ENCODE peak calls at places on chromosome 3, in six cellular contexts. P, D, A, N, J and Z are unnamed samples. For H3K4me1, the result is how much of the 10 kb centered on the place peaks cover.

GRCh38 chr3:37014620-37015019 is 21.3 kb downstream of the MLH1 start:
- DNase-seq in J (no peak), P (no peak), D (no peak), N (no peak), A (no peak), Z (no peak)

GRCh38 chr3:76565496-76566210 is 474.2 kb upstream of the ROBO2 start:
- DNase-seq in N (no peak), P (no peak), D (no peak), A (no peak), J (no peak), Z (no peak)

GRCh38 chr3:58391156-58391865 is 42.3 kb downstream of the PDHB start:
- DNase-seq in P (no peak), N (no peak), A (no peak), D (no peak), J (no peak), Z (no peak)

GRCh38 chr3:59265566-59265965 is 215.7 kb upstream of the CFAP20DC start:
- DNase-seq in P (no peak), A (no peak), D (no peak), J (no peak), N (no peak), Z (no peak)

GRCh38 chr3:197374951-197375560 is 76.6 kb upstream of the DLG1 start:
- DNase-seq in A (peak), N (no peak), P (peak), J (no peak), D (no peak), Z (no peak)

GRCh38 chr3:47394140-47394855 is 13.5 kb downstream of the PTPN23 start:
- DNase-seq in D (no peak), N (no peak), P (no peak), A (no peak), J (no peak), Z (no peak)

GRCh38 chr3:19866751-19867347 is 67.2 kb downstream of the EFHB start:
- DNase-seq in N (no peak), A (peak), P (no peak), D (no peak), J (peak), Z (peak)

GRCh38 chr3:122284486-122284885 is 40.6 kb upstream of the CSTA start:
- DNase-seq in A (no peak), P (no peak), J (no peak), D (no peak), N (no peak), Z (no peak)

GRCh38 chr3:60809857-60810256 is 441.4 kb downstream of the FHIT start:
- DNase-seq in A (no peak), N (no peak), J (no peak), P (no peak), D (no peak), Z (no peak)

GRCh38 chr3:134302674-134303073 is 52.0 kb upstream of the RYK start:
- DNase-seq in A (no peak), N (no peak), D (no peak), J (no peak), P (no peak), Z (no peak)

GRCh38 chr3:175336406-175337133 is 477.4 kb downstream of the NAALADL2 start:
- DNase-seq in J (no peak), D (no peak), P (no peak), A (no peak), N (no peak), Z (no peak)

GRCh38 chr3:66037330-66037985 is 1.3 kb downstream of the MAGI1 start:
- DNase-seq in P (peak), D (peak), N (peak), J (peak), A (peak), Z (no peak)

GRCh38 chr3:186648851-186649250 is 8.7 kb downstream of the FETUB start:
- DNase-seq in A (no peak), D (no peak), N (no peak), J (no peak), P (no peak), Z (no peak)

GRCh38 chr3:186653079-186653710 is 12.6 kb upstream of the HRG start:
- DNase-seq in J (no peak), D (no peak), N (no peak), P (no peak), A (no peak), Z (no peak)

GRCh38 chr3:186646841-186647240 is 6.6 kb downstream of the FETUB start:
- DNase-seq in D (no peak), N (no peak), J (no peak), A (no peak), P (no peak), Z (no peak)

GRCh38 chr3:186653984-186654383 is 11.8 kb upstream of the HRG start:
- DNase-seq in A (no peak), D (no peak), J (no peak), P (no peak), N (no peak), Z (no peak)

GRCh38 chr3:186651678-186652215 is 11.5 kb downstream of the FETUB start:
- DNase-seq in A (no peak), P (no peak), J (no peak), N (no peak), D (no peak), Z (no peak)
- H3K4me1 ChIP-seq in A (under half), P (under half), J (under half), N (under half), D (under half), Z (under half)

GRCh38 chr3:1535361-1535760 is 442.5 kb downstream of the CNTN6 start:
- DNase-seq in J (no peak), D (no peak), N (no peak), P (no peak), A (no peak), Z (no peak)
- H3K4me3 ChIP-seq in J (no peak), D (no peak), N (no peak), P (no peak), A (no peak), Z (no peak)

DNA sequence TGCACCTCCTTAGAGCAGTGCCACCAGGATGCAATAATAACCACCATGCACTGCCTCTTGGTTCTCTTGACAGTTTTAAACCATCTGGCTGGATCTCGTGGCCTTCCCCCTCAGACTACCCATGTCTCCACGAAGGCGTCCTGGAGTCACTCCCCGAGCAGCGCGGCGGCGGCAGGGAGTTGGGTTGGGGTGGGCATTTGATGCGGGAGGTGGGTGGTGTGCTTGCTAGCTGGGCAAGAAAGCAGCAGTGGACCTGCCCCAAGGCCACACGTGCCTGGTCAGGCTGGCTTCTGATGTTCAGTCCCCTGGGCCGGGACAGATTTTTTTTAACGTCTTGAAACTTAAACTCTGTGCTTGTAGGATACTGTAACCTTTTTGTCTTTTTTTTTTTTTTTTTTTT is 3.9 kb upstream of the TTLL3 start:
- DNase-seq in D (no peak), P (no peak), J (no peak), N (no peak), A (no peak), Z (no peak)
- TF ChIP-seq POLR2A in D (no peak), P (no peak), J (no peak), N (no peak), A (no peak), Z (no peak)

DNA sequence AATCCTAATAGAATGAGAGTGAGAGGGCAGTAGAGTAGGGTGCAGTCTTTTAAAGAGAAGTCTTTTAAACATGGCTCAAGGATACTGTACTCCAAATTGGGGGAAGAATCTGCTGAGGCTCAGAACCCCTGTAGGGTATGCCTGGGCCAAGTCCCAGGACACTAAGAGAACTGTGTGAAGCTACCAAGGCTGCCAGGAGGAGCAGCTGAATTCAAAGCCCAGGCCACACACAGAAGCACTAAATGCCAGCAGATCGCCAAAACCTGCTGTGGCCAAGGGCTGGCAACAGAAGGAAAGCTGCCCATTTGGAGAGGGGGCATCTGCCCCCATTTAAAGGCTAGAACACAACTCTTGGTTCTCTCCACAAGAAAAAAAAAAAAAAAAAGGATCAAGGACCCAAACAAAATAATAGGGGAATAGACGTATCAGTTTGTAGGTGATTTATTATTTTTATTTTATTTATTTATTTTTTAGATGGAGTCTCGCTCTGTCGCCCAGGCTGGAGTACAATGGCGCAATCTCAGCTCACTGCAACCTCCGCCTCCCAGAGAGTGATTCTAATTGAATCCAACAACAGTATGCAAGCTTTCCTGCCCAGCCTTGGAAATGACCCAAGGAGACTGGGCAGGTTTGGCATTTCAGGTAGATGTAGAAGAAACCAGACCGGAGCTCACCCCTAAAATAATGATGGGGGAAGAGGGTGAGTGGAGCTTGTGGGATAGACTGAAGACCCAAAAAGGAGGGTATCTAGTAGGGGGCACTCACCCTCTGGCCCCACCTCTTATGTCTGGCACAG is 279.0 kb upstream of the WNT5A start:
- DNase-seq in N (no peak), A (no peak), J (no peak), P (no peak), D (no peak), Z (no peak)
- H3K4me1 ChIP-seq in N (under half), A (under half), J (under half), P (under half), D (under half), Z (under half)

DNA sequence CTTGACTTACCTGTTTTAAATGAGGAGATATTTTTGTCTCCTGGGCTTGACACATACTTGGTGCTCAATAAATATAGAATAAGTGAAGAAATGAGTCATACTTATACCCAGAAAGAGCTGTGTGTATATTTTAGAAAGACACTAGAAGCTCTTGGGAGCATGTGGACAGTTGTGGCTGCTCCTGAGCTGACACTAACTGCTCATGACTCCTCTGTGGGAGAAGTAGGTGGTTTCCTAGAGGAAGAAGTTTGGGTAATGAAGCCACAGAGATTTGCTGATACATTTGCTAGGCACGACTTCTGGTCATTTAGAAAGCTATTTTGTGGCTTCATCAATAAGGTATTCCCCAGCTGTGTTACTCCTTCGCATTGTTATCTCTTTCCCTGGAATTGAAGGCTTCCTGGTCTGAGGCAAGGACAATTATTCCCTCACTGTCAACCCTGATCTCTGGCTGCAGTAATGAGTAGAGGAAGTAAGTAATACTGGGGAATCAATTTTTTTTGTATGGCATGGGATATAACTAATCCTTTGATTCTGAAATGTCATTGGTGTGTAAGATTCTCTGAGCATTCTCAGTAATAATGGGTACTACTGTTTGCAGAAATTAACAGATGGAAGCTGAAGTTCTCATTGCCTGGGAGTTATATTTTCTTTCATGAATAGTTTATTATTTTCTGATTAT is 79.6 kb upstream of the DCBLD2 start:
- DNase-seq in A (no peak), J (no peak), N (no peak), P (no peak), D (no peak), Z (no peak)
- H3K4me3 ChIP-seq in A (no peak), J (no peak), N (no peak), P (no peak), D (no peak), Z (no peak)

DNA sequence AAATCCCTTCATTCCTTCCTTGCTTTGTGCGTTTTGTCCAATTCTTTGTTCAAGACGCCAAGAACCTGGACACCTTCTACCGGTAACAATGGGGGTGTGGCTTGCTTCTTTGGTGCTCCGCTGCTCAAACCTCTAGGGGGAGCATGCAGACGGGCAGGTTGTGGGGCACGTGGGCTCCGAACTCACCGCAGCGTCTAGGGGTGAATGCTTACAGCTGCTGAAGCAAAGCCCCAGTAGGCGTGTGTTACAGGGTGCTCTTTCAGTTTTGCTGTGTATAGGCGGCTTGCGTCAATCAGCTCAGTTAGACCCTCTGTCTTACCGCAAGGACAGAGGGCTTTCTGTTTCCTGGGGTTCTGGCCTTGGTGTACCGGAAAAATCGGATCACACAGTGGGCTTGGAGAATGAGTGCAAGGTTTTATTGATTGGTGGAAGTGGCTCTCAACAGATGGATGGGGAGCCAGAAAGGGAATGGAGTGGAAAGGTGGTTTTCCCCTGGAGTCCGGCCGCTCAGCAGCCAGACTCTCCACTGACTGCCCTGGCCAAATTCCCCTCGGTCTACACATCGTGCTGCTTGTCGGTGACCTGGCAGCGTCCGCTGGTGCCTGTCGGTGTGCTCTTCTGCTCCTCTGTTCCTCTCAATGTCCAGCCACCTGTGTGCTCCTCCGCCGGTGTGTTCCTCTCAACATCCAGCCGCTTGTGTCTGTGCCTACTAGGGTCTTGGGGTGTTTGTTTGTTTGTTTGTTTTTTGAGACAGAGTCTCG is 1.2 kb upstream of the LRRC34 start:
- DNase-seq in P (no peak), N (no peak), J (peak), D (peak), A (no peak), Z (no peak)
- TF ChIP-seq POLR2A in P (no peak), N (no peak), J (no peak), D (no peak), A (no peak), Z (no peak)

DNA sequence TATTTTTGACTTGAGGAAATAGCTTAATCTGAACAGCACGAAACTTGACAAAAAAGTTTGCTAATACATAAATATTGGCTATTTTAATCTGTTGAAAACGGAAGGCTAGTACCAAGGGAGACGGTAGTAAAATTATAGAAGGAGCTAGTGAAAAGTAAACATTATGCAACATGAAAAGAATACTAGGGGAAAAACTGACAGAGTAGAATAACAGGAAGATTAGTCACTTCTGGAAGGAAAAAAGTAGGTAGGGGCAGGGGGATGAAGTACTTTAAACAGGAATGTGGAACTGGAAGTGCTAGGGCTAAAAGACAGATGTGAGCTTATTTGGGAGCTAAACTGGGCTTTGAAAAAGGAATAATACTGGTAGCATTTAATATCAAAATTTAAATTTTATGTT is 60.1 kb downstream of the MBNL1 start:
- DNase-seq in P (no peak), N (no peak), A (no peak), D (no peak), J (no peak), Z (no peak)
- H3K4me1 ChIP-seq in P (half or more), N (under half), A (under half), D (under half), J (half or more), Z (under half)

DNA sequence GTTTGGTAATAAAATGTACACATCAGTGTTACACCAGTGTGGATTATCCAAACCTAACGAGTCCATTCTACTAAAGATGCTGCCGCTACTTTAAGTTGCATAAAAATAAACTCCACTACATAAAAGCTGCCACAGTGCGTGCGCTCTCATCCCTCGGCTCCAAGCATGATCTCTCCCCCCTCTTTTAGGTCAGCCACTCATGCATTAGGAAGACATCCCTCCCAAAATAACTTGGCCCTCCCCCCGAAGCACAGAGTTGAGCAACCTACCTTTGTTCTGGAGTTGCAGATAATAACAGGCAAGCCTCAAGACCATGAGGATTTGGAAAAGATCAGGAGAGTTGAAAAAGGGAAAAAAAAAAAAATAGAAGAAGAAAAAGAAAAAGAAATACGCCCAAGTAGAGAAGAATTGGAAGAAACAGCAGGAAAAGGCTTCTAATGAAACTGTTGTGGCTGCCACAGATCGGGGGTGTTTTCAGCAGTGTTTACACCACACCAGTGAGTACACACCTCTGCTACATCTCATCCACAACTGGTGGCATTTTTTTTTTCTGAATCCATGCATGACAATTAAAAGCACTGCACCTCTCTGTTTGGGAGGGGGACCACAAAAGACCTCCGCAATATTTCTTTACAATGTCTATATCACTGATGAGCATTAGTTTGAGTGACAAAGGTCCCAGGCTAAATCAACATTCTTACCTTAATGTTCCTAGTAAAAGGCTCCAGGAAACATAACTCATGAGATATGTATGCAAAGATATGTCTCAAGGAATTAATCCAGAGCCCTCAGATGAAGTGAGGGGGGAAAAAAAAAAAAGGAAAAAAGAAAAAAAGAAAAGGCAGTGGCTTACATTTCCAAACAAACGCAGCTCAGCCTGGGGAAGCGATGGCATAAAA is 339.1 kb downstream of the FOXP1 start:
- DNase-seq in N (peak), D (peak), P (peak), A (peak), J (peak), Z (no peak)
- H3K4me3 ChIP-seq in N (no peak), D (peak), P (peak), A (peak), J (peak), Z (no peak)

GRCh38 chr3:63942513-63942912 is 30.3 kb upstream of the SCAANT1 start:
- DNase-seq in P (no peak), N (no peak), D (no peak), J (no peak), A (no peak), Z (no peak)
- TF ChIP-seq POLR2A in P (no peak), N (no peak), D (no peak), J (no peak), A (no peak), Z (no peak)